ENCODE peak calls at places on chromosomes 2 and 18, in nine cellular contexts. One of them, this sample, is unnamed.

GRCh38 chr2:36405183-36405582 is 49.6 kb downstream of the CRIM1 start:
- DNase-seq in WERI-Rb-1: no peak
- DNase-seq in pancreas: no peak
- DNase-seq in hepatocyte: no peak
- DNase-seq in GM12865: no peak
- DNase-seq in astrocyte: no peak
- DNase-seq in SK-N-SH: no peak
- DNase-seq in heart right ventricle: no peak
- DNase-seq in AG09319: no peak
- DNase-seq in this sample: no peak

GRCh38 chr2:200713704-200714064 is 98.0 kb upstream of the BZW1 start:
- DNase-seq in WERI-Rb-1: no peak
- DNase-seq in pancreas: no peak
- DNase-seq in hepatocyte: no peak
- DNase-seq in GM12865: peak; percentile 5
- DNase-seq in astrocyte: no peak
- DNase-seq in SK-N-SH: no peak
- DNase-seq in heart right ventricle: no peak
- DNase-seq in AG09319: no peak
- DNase-seq in this sample: peak; percentile 7

GRCh38 chr2:10434885-10435419 is 13.2 kb downstream of the ODC1 start:
- DNase-seq in WERI-Rb-1: peak; percentile 87
- DNase-seq in pancreas: peak; percentile 79
- DNase-seq in hepatocyte: peak; percentile 89
- DNase-seq in GM12865: peak; percentile 83
- DNase-seq in astrocyte: no peak
- DNase-seq in SK-N-SH: peak; percentile 99
- DNase-seq in heart right ventricle: peak; percentile 62
- DNase-seq in AG09319: no peak
- DNase-seq in this sample: peak; percentile 81

GRCh38 chr18:7856733-7857132 is 289.6 kb downstream of the PTPRM start:
- DNase-seq in WERI-Rb-1: no peak
- DNase-seq in pancreas: no peak
- DNase-seq in hepatocyte: peak; percentile 19
- DNase-seq in GM12865: no peak
- DNase-seq in astrocyte: peak; percentile 67
- DNase-seq in SK-N-SH: no peak
- DNase-seq in heart right ventricle: no peak
- DNase-seq in AG09319: no peak
- DNase-seq in this sample: no peak

GRCh38 chr2:18118703-18119102 is 240.2 kb downstream of the KCNS3 start:
- DNase-seq in WERI-Rb-1: no peak
- DNase-seq in pancreas: no peak
- DNase-seq in hepatocyte: no peak
- DNase-seq in GM12865: no peak
- DNase-seq in astrocyte: peak; percentile 59
- DNase-seq in SK-N-SH: no peak
- DNase-seq in heart right ventricle: no peak
- DNase-seq in AG09319: no peak
- DNase-seq in this sample: no peak

GRCh38 chr2:238865015-238865719 is 17.3 kb downstream of the TWIST2 start:
- DNase-seq in WERI-Rb-1: no peak
- DNase-seq in pancreas: no peak
- DNase-seq in hepatocyte: no peak
- DNase-seq in GM12865: no peak
- DNase-seq in astrocyte: no peak
- DNase-seq in SK-N-SH: no peak
- DNase-seq in heart right ventricle: no peak
- DNase-seq in AG09319: no peak
- DNase-seq in this sample: no peak

GRCh38 chr2:219951111-219951510 is 323.7 kb downstream of the SLC4A3 start:
- DNase-seq in WERI-Rb-1: no peak
- DNase-seq in pancreas: no peak
- DNase-seq in hepatocyte: no peak
- DNase-seq in GM12865: no peak
- DNase-seq in astrocyte: no peak
- DNase-seq in SK-N-SH: no peak
- DNase-seq in heart right ventricle: no peak
- DNase-seq in AG09319: no peak
- DNase-seq in this sample: no peak

GRCh38 chr2:54947596-54948519 is 102.4 kb downstream of the RTN4 start:
- DNase-seq in WERI-Rb-1: no peak
- DNase-seq in pancreas: no peak
- DNase-seq in hepatocyte: no peak
- DNase-seq in GM12865: no peak
- DNase-seq in astrocyte: no peak
- DNase-seq in SK-N-SH: no peak
- DNase-seq in heart right ventricle: no peak
- DNase-seq in AG09319: no peak
- DNase-seq in this sample: no peak

GRCh38 chr18:46333371-46334199 is 229.4 kb downstream of the HAUS1 start:
- DNase-seq in WERI-Rb-1: peak; percentile 85
- DNase-seq in pancreas: peak; percentile 17
- DNase-seq in hepatocyte: peak; percentile 37
- DNase-seq in GM12865: no peak
- DNase-seq in astrocyte: peak; percentile 20
- DNase-seq in SK-N-SH: peak; percentile 96
- DNase-seq in heart right ventricle: peak; percentile 42
- DNase-seq in AG09319: no peak
- DNase-seq in this sample: peak; percentile 53

GRCh38 chr18:69978743-69979715 is 31.4 kb upstream of the CD226 start:
- DNase-seq in WERI-Rb-1: no peak
- DNase-seq in pancreas: no peak
- DNase-seq in hepatocyte: no peak
- DNase-seq in GM12865: peak; percentile 57
- DNase-seq in astrocyte: no peak
- DNase-seq in SK-N-SH: no peak
- DNase-seq in heart right ventricle: no peak
- DNase-seq in AG09319: no peak
- DNase-seq in this sample: no peak

GRCh38 chr2:202541137-202541536 is 93.6 kb upstream of the FAM117B start:
- DNase-seq in WERI-Rb-1: no peak
- DNase-seq in pancreas: no peak
- DNase-seq in hepatocyte: no peak
- DNase-seq in GM12865: no peak
- DNase-seq in astrocyte: peak; percentile 11
- DNase-seq in SK-N-SH: no peak
- DNase-seq in heart right ventricle: peak; percentile 27
- DNase-seq in AG09319: no peak
- DNase-seq in this sample: no peak

GRCh38 chr2:189425676-189426075 is 15.6 kb upstream of the WDR75 start:
- DNase-seq in WERI-Rb-1: no peak
- DNase-seq in pancreas: no peak
- DNase-seq in hepatocyte: no peak
- DNase-seq in GM12865: no peak
- DNase-seq in astrocyte: no peak
- DNase-seq in SK-N-SH: no peak
- DNase-seq in heart right ventricle: no peak
- DNase-seq in AG09319: no peak
- DNase-seq in this sample: no peak

GRCh38 chr18:65791753-65792152 is 40.9 kb downstream of the CDH7 start:
- DNase-seq in WERI-Rb-1: no peak
- DNase-seq in pancreas: no peak
- DNase-seq in hepatocyte: no peak
- DNase-seq in GM12865: no peak
- DNase-seq in astrocyte: no peak
- DNase-seq in SK-N-SH: peak; percentile 5
- DNase-seq in heart right ventricle: no peak
- DNase-seq in AG09319: no peak
- DNase-seq in this sample: no peak

GRCh38 chr2:70767699-70768584 is at the start of gene ADD2:
- DNase-seq in WERI-Rb-1: peak; percentile 86
- DNase-seq in pancreas: peak; percentile 48
- DNase-seq in hepatocyte: peak; percentile 64
- DNase-seq in GM12865: peak; percentile 24
- DNase-seq in astrocyte: peak; percentile 46
- DNase-seq in SK-N-SH: peak; percentile 93
- DNase-seq in heart right ventricle: peak; percentile 19
- DNase-seq in AG09319: no peak
- DNase-seq in this sample: peak; percentile 79

GRCh38 chr18:56637897-56638231 is 528 bp downstream of the TXNL1 start:
- DNase-seq in WERI-Rb-1: peak; percentile 37
- DNase-seq in pancreas: no peak
- DNase-seq in hepatocyte: peak; percentile 34
- DNase-seq in GM12865: no peak
- DNase-seq in astrocyte: no peak
- DNase-seq in SK-N-SH: no peak
- DNase-seq in heart right ventricle: no peak
- DNase-seq in AG09319: no peak
- DNase-seq in this sample: peak; percentile 33

GRCh38 chr2:164523026-164523425 is 98.3 kb downstream of the GRB14 start:
- DNase-seq in WERI-Rb-1: no peak
- DNase-seq in pancreas: no peak
- DNase-seq in hepatocyte: no peak
- DNase-seq in GM12865: no peak
- DNase-seq in astrocyte: peak; percentile 66
- DNase-seq in SK-N-SH: no peak
- DNase-seq in heart right ventricle: no peak
- DNase-seq in AG09319: no peak
- DNase-seq in this sample: no peak

GRCh38 chr2:101205521-101205998 is 47.1 kb upstream of the CNOT11 start:
- DNase-seq in WERI-Rb-1: peak; percentile 65
- DNase-seq in pancreas: peak; percentile 68
- DNase-seq in hepatocyte: peak; percentile 80
- DNase-seq in GM12865: peak; percentile 69
- DNase-seq in astrocyte: peak; percentile 65
- DNase-seq in SK-N-SH: peak; percentile 76
- DNase-seq in heart right ventricle: peak; percentile 55
- DNase-seq in AG09319: peak; percentile 78
- DNase-seq in this sample: peak; percentile 74

GRCh38 chr2:136136921-136137320 is 19.0 kb upstream of the CXCR4 start:
- DNase-seq in WERI-Rb-1: no peak
- DNase-seq in pancreas: no peak
- DNase-seq in hepatocyte: no peak
- DNase-seq in GM12865: no peak
- DNase-seq in astrocyte: no peak
- DNase-seq in SK-N-SH: no peak
- DNase-seq in heart right ventricle: no peak
- DNase-seq in AG09319: no peak
- DNase-seq in this sample: no peak

GRCh38 chr18:53134711-53135110 is 794.7 kb downstream of the DCC start:
- DNase-seq in WERI-Rb-1: no peak
- DNase-seq in pancreas: no peak
- DNase-seq in hepatocyte: no peak
- DNase-seq in GM12865: no peak
- DNase-seq in astrocyte: no peak
- DNase-seq in SK-N-SH: no peak
- DNase-seq in heart right ventricle: no peak
- DNase-seq in AG09319: no peak
- DNase-seq in this sample: no peak

GRCh38 chr2:219515874-219516629 is 1.8 kb downstream of the ASIC4 start:
- DNase-seq in WERI-Rb-1: no peak
- DNase-seq in pancreas: no peak
- DNase-seq in hepatocyte: no peak
- DNase-seq in GM12865: no peak
- DNase-seq in astrocyte: no peak
- DNase-seq in SK-N-SH: no peak
- DNase-seq in heart right ventricle: no peak
- DNase-seq in AG09319: no peak
- DNase-seq in this sample: no peak

GRCh38 chr2:8096484-8096883 is 585.4 kb upstream of the ID2 start:
- DNase-seq in WERI-Rb-1: no peak
- DNase-seq in pancreas: no peak
- DNase-seq in hepatocyte: no peak
- DNase-seq in GM12865: no peak
- DNase-seq in astrocyte: no peak
- DNase-seq in SK-N-SH: no peak
- DNase-seq in heart right ventricle: no peak
- DNase-seq in AG09319: no peak
- DNase-seq in this sample: no peak

GRCh38 chr2:79903601-79904000 is 390.8 kb downstream of the CTNNA2 start:
- DNase-seq in WERI-Rb-1: no peak
- DNase-seq in pancreas: no peak
- DNase-seq in hepatocyte: no peak
- DNase-seq in GM12865: no peak
- DNase-seq in astrocyte: no peak
- DNase-seq in SK-N-SH: no peak
- DNase-seq in heart right ventricle: no peak
- DNase-seq in AG09319: no peak
- DNase-seq in this sample: no peak
- TF ChIP-seq CTCF in WERI-Rb-1: no peak
- TF ChIP-seq CTCF in pancreas: no peak
- TF ChIP-seq CTCF in hepatocyte: no peak
- TF ChIP-seq CTCF in GM12865: no peak
- TF ChIP-seq CTCF in astrocyte: no peak
- TF ChIP-seq CTCF in SK-N-SH: no peak
- TF ChIP-seq CTCF in heart right ventricle: no peak
- TF ChIP-seq CTCF in AG09319: no peak
- TF ChIP-seq CTCF in this sample: no peak

GRCh38 chr2:143321994-143322393 is 192.8 kb downstream of the ARHGAP15 start:
- DNase-seq in WERI-Rb-1: no peak
- DNase-seq in pancreas: no peak
- DNase-seq in hepatocyte: no peak
- DNase-seq in GM12865: no peak
- DNase-seq in astrocyte: no peak
- DNase-seq in SK-N-SH: no peak
- DNase-seq in heart right ventricle: no peak
- DNase-seq in AG09319: no peak
- DNase-seq in this sample: no peak
- TF ChIP-seq CTCF in WERI-Rb-1: no peak
- TF ChIP-seq CTCF in pancreas: no peak
- TF ChIP-seq CTCF in hepatocyte: no peak
- TF ChIP-seq CTCF in GM12865: no peak
- TF ChIP-seq CTCF in astrocyte: no peak
- TF ChIP-seq CTCF in SK-N-SH: no peak
- TF ChIP-seq CTCF in heart right ventricle: no peak
- TF ChIP-seq CTCF in AG09319: no peak
- TF ChIP-seq CTCF in this sample: no peak

GRCh38 chr2:99608092-99608491 is 118.3 kb upstream of the REV1 start:
- DNase-seq in WERI-Rb-1: no peak
- DNase-seq in pancreas: no peak
- DNase-seq in hepatocyte: no peak
- DNase-seq in GM12865: no peak
- DNase-seq in astrocyte: no peak
- DNase-seq in SK-N-SH: no peak
- DNase-seq in heart right ventricle: no peak
- DNase-seq in AG09319: no peak
- DNase-seq in this sample: no peak
- TF ChIP-seq CTCF in WERI-Rb-1: no peak
- TF ChIP-seq CTCF in pancreas: no peak
- TF ChIP-seq CTCF in hepatocyte: no peak
- TF ChIP-seq CTCF in GM12865: no peak
- TF ChIP-seq CTCF in astrocyte: no peak
- TF ChIP-seq CTCF in SK-N-SH: no peak
- TF ChIP-seq CTCF in heart right ventricle: peak; percentile 4
- TF ChIP-seq CTCF in AG09319: peak; percentile 13
- TF ChIP-seq CTCF in this sample: no peak

DNA sequence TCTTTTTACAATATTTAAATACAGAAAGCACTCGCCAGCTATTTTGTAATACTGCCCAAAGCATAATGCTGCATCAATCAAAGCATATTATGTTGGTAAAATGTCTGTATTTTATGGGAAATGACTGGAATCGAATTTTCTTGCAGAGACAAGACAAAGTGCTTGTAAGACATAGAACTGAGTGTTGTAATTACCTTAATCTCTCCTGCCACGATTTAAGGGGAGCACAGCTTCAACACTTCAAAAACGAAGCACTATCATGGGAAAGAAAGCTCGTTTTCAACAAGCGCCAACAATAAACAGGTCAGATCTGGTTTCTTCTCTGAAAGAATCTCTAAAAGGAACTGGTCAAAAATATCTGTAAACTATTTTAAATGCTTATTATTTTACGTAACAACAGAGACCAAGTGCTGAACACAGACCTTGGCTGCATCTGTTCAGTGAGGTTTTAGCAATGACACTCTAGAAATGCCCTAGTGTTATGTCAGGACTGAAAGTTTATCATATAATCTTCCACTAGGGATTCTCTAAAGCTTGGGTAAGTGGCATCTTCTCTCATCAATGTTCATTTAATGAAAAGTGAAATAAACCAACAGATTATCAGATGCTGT is 19.0 kb downstream of the RND3 start:
- DNase-seq in WERI-Rb-1: no peak
- DNase-seq in pancreas: no peak
- DNase-seq in hepatocyte: no peak
- DNase-seq in GM12865: no peak
- DNase-seq in astrocyte: no peak
- DNase-seq in SK-N-SH: no peak
- DNase-seq in heart right ventricle: no peak
- DNase-seq in AG09319: no peak
- DNase-seq in this sample: no peak
- TF ChIP-seq CTCF in WERI-Rb-1: no peak
- TF ChIP-seq CTCF in pancreas: no peak
- TF ChIP-seq CTCF in hepatocyte: no peak
- TF ChIP-seq CTCF in GM12865: no peak
- TF ChIP-seq CTCF in astrocyte: no peak
- TF ChIP-seq CTCF in SK-N-SH: no peak
- TF ChIP-seq CTCF in heart right ventricle: no peak
- TF ChIP-seq CTCF in AG09319: no peak
- TF ChIP-seq CTCF in this sample: no peak

This sample was measured in activated CD8-positive, alpha-beta T cell treated with anti-CD3 and anti-CD28 coated beads for 36 hours.